ENCODE peak calls at places on chromosomes 7 and 10, in five cellular contexts. X is suprapubic skin; U is brain microvascular endothelial cell; O is CD4-positive, alpha-beta memory T cell; R is psoas muscle. A is an unnamed sample.

GRCh38 chr7:104548861-104549260 is 220.5 kb downstream of the LHFPL3 start:
- DNase-seq in O (no peak), R (no peak), U (no peak), X (no peak), A (no peak)

GRCh38 chr10:21057989-21058388 is 160.9 kb upstream of the NEBL start:
- DNase-seq in U (peak), O (no peak), R (no peak), X (no peak), A (no peak)

GRCh38 chr7:21544303-21544656 is 1.4 kb downstream of the DNAH11 start:
- DNase-seq in U (no peak), O (no peak), R (no peak), X (no peak), A (no peak)

GRCh38 chr7:112792431-112792830 is 2.2 kb upstream of the TMEM168 start:
- DNase-seq in R (no peak), X (no peak), O (no peak), U (no peak), A (no peak)

GRCh38 chr7:158812684-158813083 is 16.6 kb downstream of the ESYT2 start:
- DNase-seq in R (no peak), U (no peak), O (peak), X (no peak), A (no peak)

GRCh38 chr7:327991-328702 is 38.2 kb downstream of the FOXL3 start:
- DNase-seq in R (no peak), U (no peak), X (no peak), O (no peak), A (no peak)

GRCh38 chr7:82605247-82605864 is 161.8 kb upstream of the CACNA2D1 start:
- DNase-seq in X (no peak), U (peak), O (no peak), R (no peak), A (peak)

GRCh38 chr10:15780353-15781135 is 60.8 kb upstream of the ITGA8 start:
- DNase-seq in R (peak), O (no peak), U (peak), X (no peak), A (peak)

GRCh38 chr7:106737202-106737562 is 76.2 kb upstream of the CCDC71L start:
- DNase-seq in R (no peak), U (peak), X (no peak), O (no peak), A (no peak)

GRCh38 chr7:50954245-50954644 is 171.5 kb upstream of the GRB10 start:
- DNase-seq in X (no peak), O (no peak), U (no peak), R (no peak), A (no peak)

GRCh38 chr7:141288626-141289025 is 214.8 kb downstream of the TMEM178B start:
- DNase-seq in R (no peak), O (no peak), U (no peak), X (no peak), A (no peak)

GRCh38 chr10:108204528-108205313 is 1040.2 kb upstream of the SORCS1 start:
- DNase-seq in X (no peak), R (no peak), U (no peak), O (no peak), A (no peak)

GRCh38 chr7:55951637-55952351 is at the start of gene MRPS17:
- DNase-seq in X (peak), R (peak), O (peak), U (peak), A (peak)

GRCh38 chr10:88165849-88166271 is 302.4 kb downstream of the PTEN start:
- DNase-seq in R (no peak), U (no peak), X (no peak), O (no peak), A (no peak)

GRCh38 chr7:20102970-20103369 is 114.2 kb downstream of the MACC1 start:
- DNase-seq in R (no peak), X (no peak), U (no peak), O (no peak), A (no peak)

GRCh38 chr7:44177570-44178131 is 11.6 kb downstream of the GCK start:
- DNase-seq in O (no peak), R (no peak), U (peak), X (no peak), A (no peak)

GRCh38 chr7:127865466-127865865 is 165.8 kb downstream of the LRRC4 start:
- DNase-seq in U (peak), R (no peak), O (no peak), X (no peak), A (no peak)

GRCh38 chr10:129713659-129714265 is 246.7 kb downstream of the MGMT start:
- DNase-seq in O (no peak), X (no peak), U (no peak), R (no peak), A (no peak)

GRCh38 chr7:138257459-138258193 is 181.4 kb downstream of the AKR1D1 start:
- DNase-seq in R (no peak), O (no peak), U (peak), X (no peak), A (no peak)

GRCh38 chr10:97136744-97137143 is 49.0 kb downstream of the SLIT1 start:
- DNase-seq in R (no peak), X (no peak), O (no peak), U (no peak), A (no peak)

GRCh38 chr10:57864789-57865676 is 402.7 kb downstream of the IPMK start:
- DNase-seq in U (no peak), X (no peak), O (no peak), R (no peak), A (no peak)

GRCh38 chr10:123318516-123318915 is 164.3 kb downstream of the BUB3 start:
- DNase-seq in U (no peak), O (no peak), X (no peak), R (no peak), A (no peak)

GRCh38 chr7:30583181-30583580 is 11.5 kb upstream of the GARS1 start:
- DNase-seq in X (no peak), U (no peak), R (no peak), O (no peak), A (no peak)

GRCh38 chr10:14074062-14074884 is 256.5 kb downstream of the FRMD4A start:
- DNase-seq in O (no peak), X (peak), R (peak), U (peak), A (no peak)

GRCh38 chr7:5296015-5296621 is 13.4 kb downstream of the SLC29A4 start:
- DNase-seq in R (no peak), X (no peak), U (no peak), O (peak), A (no peak)

GRCh38 chr7:1086588-1087461 is 1.1 kb upstream of the GPER1 start:
- DNase-seq in R (peak), U (peak), O (peak), X (peak), A (peak)

GRCh38 chr7:116231543-116232401 is 21.4 kb downstream of the TES start:
- DNase-seq in X (no peak), U (no peak), R (no peak), O (no peak), A (no peak)

GRCh38 chr10:92846819-92847184 is 1.5 kb upstream of the EXOC6 start:
- DNase-seq in X (no peak), R (no peak), O (no peak), U (no peak), A (no peak)

GRCh38 chr7:120039138-120039537 is 233.8 kb upstream of the KCND2 start:
- DNase-seq in X (no peak), O (no peak), U (no peak), R (no peak), A (no peak)

GRCh38 chr7:123974326-123974908 is 49.4 kb downstream of the SPAM1 start:
- DNase-seq in X (no peak), U (no peak), O (no peak), R (no peak), A (no peak)

DNA sequence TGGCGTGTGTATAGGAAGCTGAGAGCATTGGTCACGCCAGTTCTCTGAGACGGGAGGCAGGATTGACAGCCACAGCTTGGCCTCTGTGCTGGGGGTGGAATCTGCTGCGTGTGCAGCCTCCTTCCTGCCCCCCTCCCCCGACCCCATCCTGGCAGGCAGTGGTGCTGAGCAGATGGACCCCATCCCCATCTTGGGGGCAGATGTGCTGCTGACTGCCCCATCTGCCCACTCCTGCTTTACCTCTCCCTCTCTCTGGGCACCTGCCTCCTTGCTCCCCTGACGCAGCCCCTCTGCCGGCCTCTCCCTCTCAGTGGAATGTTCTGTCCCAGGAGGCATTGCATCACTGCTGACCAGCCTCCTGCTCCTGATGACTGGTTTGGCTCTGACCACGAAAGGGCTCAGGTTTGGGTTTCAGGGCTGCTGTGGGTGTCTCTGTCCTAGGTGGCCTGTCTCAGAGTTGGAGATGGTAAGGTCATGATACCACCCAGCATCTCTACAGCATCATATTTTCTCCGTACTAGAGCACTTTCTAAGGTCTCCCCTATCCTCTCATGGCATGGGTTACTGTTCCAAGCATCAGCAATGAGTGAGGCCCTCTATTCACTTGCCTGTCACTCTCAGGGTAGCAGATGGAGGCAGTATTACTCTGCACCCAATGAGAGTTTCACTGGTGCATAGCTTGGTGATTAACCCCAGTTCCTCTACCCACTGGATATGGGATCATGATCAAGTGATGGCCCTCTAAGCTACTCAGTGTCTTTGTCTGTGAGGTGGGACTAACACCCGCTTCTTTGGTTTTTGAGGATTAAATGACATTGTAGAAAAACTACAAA is 81.9 kb downstream of the RBM20 start:
- DNase-seq in O (no peak), R (peak), U (peak), X (no peak), A (no peak)
- H3K27ac ChIP-seq in O (no peak), R (peak), U (no peak), X (no peak), A (no peak)

GRCh38 chr7:157612664-157613561 is 276.1 kb downstream of the DNAJB6 start:
- DNase-seq in R (peak), O (peak), X (no peak), U (peak), A (no peak)

GRCh38 chr7:157613575-157614322 is 276.9 kb downstream of the DNAJB6 start:
- DNase-seq in U (peak), R (no peak), O (no peak), X (no peak), A (no peak)

GRCh38 chr7:157615852-157616251 is 279.0 kb downstream of the DNAJB6 start:
- DNase-seq in U (no peak), O (no peak), X (no peak), R (no peak), A (no peak)

GRCh38 chr7:157615101-157615817 is 278.5 kb downstream of the DNAJB6 start:
- DNase-seq in R (no peak), X (no peak), O (no peak), U (no peak), A (no peak)

DNA sequence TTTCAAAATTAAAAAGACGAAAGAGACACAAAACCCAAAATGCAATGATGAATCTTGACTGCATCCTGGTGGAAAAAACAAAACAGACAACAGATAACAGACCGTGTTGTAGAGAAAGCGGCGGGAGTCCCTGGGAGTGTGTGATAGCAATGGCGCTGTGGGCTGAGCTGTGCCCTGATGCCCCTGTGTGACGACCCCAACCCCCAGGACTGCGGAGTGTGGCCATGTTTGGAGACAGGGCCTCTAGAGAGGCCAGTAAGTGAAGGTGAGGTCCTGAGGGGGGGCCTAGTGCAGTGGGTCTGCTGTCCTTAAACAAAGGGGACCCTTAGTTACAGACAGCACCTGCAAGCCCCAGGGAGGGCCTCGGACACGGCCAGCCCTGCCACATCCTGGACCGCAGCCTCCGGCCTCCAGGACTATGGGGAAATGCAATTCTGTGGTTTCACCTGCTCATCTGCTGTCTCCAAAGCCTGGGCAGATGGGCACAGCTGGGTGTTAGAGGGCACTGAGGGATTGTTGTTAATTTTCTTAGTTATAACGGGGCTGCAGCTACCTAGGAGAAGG is 277.7 kb downstream of the DNAJB6 start:
- DNase-seq in O (no peak), X (no peak), U (no peak), R (no peak), A (no peak)
- H3K27ac ChIP-seq in O (no peak), X (no peak), U (no peak), R (no peak), A (no peak)

DNA sequence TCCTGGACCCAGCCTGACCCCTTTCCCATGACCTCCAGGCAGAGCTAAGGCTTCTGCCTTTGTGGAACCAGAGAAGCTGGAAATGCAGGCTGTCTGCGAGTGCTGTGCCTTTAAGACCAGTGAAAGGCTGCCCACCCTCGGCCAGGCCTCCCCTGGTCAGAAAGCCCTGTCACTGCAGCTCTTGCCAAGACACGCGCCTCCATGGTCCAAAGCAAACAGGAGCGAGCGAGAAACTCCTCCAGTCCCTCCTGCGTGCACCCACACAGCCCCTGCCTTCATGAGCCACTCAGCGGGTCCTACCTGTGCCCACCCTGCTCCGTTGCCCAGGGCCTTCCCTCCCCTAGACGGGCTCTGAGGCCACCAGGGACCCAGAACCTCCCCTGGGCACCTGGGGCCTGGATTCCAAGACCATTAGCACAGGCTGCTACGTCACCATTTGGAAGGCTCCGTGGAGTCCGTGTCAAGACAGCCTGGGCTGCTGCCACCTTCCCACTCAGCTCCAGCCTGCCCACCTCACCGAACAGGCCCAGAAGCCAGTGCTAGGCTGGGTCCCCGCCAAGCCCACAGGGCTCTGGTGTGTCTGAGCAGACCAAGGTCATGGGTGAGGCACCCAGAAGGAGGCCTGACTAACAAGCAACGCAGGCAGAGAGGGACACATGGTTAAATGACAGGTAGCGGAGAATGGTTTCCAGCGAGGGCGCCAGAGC is 144.5 kb downstream of the NEURL1 start:
- DNase-seq in R (peak), X (no peak), U (peak), O (no peak), A (peak)
- H3K27ac ChIP-seq in R (peak), X (peak), U (no peak), O (no peak), A (peak)

DNA sequence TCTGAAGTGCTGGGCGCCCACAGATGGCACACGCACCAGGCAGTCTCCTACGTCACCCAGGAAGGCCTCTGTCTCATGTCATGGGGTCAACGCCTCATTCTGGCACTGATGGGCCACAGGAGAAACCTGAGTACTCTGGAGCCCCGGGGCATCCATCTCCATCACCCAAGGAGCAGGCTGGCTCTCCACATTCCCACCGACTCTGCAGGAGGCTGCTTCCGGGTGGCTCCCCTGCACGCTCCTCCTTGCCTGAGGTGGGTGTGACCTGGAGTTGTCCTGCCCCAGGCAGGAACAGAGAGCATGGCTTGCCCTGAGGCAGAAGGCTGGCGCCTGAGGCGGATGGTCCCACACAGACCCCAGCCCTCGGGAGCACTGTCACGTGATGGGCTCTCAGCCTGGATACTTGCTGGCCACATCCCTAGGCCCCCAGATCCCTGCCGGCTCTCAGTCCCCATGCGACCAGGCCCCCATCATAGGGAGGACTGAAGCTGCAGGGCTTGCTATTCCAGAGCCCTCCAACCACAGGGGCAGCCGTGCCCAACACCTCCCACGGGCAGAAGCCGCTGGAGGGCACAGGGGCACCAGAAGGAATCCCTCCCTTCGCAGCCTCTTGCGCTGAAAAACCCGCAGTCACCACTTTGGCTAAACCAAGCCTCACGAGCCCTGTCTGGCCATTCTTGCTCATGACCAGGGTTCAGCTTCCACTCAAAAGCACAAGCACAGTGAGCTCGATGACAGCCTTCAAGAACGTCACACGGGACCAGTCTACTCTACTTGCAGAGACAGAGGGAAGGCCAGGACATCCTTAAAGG is 80.7 kb downstream of the MAD1L1 start:
- DNase-seq in R (peak), U (no peak), O (no peak), X (peak), A (no peak)
- H3K27ac ChIP-seq in R (no peak), U (no peak), O (no peak), X (no peak), A (peak)

GRCh38 chr7:134699871-134700270 is 53.2 kb downstream of the BPGM start:
- DNase-seq in U (no peak), R (no peak), O (no peak), X (no peak), A (no peak)
- H3K27ac ChIP-seq in U (no peak), R (no peak), O (no peak), X (no peak), A (no peak)

DNA sequence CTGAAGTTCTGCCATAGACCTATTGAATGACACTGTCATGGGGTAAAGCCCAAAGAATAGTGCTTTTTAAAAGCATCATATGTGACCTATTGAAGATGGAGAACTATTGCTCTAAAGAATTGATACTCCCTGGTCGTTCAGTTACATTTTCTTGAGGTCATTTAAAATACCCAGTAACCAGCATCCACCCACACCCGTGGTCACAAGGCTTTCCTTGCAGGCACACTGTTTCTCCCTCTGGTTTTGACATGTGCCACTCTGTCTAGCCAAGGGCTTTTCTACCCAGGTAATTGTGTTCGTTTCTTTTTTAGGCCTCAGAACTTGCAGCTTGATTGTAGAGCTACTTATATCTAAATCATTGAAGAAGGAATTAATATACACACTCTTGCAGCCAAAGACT is 68.3 kb upstream of the LYZL2 start:
- DNase-seq in O (no peak), U (no peak), R (no peak), X (no peak), A (no peak)
- H3K27ac ChIP-seq in O (no peak), U (no peak), R (no peak), X (no peak), A (no peak)

DNA sequence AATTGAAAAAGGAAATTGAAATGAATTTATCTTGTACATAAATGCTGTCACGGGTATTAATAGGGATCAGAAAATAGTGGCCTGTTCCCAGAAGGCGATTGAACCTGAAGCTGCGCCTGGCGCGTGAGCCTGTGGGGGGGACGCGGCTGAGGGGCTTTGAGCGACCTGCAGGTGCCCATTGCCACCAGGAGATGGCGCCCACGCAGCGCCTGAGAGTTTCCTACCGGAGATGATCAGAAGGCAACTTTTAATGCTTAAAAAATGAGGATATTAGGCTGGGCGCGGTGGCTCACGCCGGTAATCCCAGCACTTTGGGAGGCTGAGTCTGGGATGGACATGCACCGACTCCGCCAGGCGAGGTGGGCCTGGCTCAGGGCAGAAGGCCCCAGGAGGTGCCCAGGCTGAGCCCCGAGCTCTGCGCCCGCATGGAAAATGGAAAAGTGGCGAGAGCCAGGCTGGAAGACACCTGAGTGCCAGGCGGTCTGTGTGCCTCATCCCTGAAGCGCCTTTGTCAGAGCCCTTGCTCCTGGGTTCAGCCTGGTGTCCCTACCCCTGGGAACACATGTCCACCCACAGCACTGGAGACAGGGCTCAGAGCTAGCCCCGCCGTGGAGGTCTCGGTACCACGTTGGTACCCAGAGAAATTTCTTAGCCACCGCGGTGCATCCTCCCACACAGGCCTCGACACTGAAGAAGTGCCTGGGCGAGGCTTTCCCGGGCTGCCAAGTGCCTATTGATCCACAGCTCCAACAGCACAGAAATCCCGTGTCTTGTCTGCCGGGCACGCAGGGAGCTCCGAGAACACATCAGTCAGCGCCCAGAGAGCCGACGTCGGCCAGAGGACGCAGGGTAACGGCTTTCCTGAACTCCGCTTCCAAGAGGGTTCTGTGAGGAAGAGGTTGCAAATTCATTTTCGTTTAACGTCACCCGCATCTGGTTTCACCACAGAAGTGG is 117.4 kb downstream of the INPP5A start:
- DNase-seq in U (peak), O (peak), R (peak), X (no peak), A (peak)
- H3K27ac ChIP-seq in U (no peak), O (no peak), R (no peak), X (no peak), A (peak)

A was measured in substantia nigra.